ENCODE peak calls at places on chromosomes 6 and 20, in ten cellular contexts. Q is lower leg skin, V is IMR-90, P is uterus, F is GM12892, L is body of pancreas, I is H1, W is tibial nerve, M is adrenal gland, N is right lobe of liver. O is an unnamed sample.

GRCh38 chr6:35213161-35213823 is 464 bp upstream of the SCUBE3 start:
- DNase-seq in Q (no peak), V (no peak), P (no peak), F (no peak), L (no peak), I (no peak), W (no peak), M (no peak), N (peak; percentile 42), O (no peak)

GRCh38 chr20:41654884-41655283 is 36.7 kb upstream of the CHD6 start:
- DNase-seq in Q (no peak), V (peak; percentile 23), P (no peak), F (no peak), L (no peak), I (no peak), W (no peak), M (no peak), N (no peak), O (no peak)

GRCh38 chr6:126805861-126806260 is 312.6 kb upstream of the RSPO3 start:
- DNase-seq in Q (no peak), V (no peak), P (no peak), F (no peak), L (no peak), I (no peak), W (no peak), M (no peak), N (no peak), O (no peak)

GRCh38 chr20:16974080-16974854 is 226.1 kb downstream of the OTOR start:
- DNase-seq in Q (no peak), V (no peak), P (no peak), F (no peak), L (no peak), I (no peak), W (no peak), M (no peak), N (no peak), O (no peak)

GRCh38 chr6:122770835-122771601 is 8.5 kb upstream of the FABP7 start:
- DNase-seq in Q (no peak), V (no peak), P (no peak), F (no peak), L (peak; percentile 28), I (no peak), W (no peak), M (no peak), N (no peak), O (no peak)

GRCh38 chr20:59611286-59611685 is 6.9 kb downstream of the PHACTR3 start:
- DNase-seq in Q (no peak), V (no peak), P (no peak), F (no peak), L (peak; percentile 21), I (no peak), W (no peak), M (peak; percentile 63), N (no peak), O (no peak)

GRCh38 chr20:59123011-59123676 is 40.5 kb upstream of the ZNF831 start:
- DNase-seq in Q (no peak), V (no peak), P (no peak), F (no peak), L (no peak), I (no peak), W (no peak), M (no peak), N (no peak), O (no peak)

GRCh38 chr20:38935967-38936407 is 9.8 kb downstream of the FAM83D start:
- DNase-seq in Q (no peak), V (no peak), P (no peak), F (no peak), L (no peak), I (no peak), W (no peak), M (no peak), N (no peak), O (no peak)

GRCh38 chr6:69790629-69791028 is 6.2 kb downstream of the LMBRD1 start:
- DNase-seq in Q (no peak), V (no peak), P (no peak), F (no peak), L (no peak), I (no peak), W (no peak), M (no peak), N (no peak), O (no peak)

GRCh38 chr20:42093041-42093440 is 474.9 kb upstream of the CHD6 start:
- DNase-seq in Q (no peak), V (no peak), P (no peak), F (no peak), L (no peak), I (no peak), W (no peak), M (no peak), N (no peak), O (no peak)

GRCh38 chr20:44180814-44181213 is 6.2 kb downstream of the JPH2 start:
- DNase-seq in Q (no peak), V (peak; percentile 35), P (peak; percentile 61), F (no peak), L (no peak), I (no peak), W (no peak), M (no peak), N (no peak), O (no peak)
- TF ChIP-seq POLR2A in Q (no peak), V (no peak), P (peak; percentile 56), F (no peak), L (no peak), I (no peak), W (no peak), M (no peak), N (no peak), O (no peak)

DNA sequence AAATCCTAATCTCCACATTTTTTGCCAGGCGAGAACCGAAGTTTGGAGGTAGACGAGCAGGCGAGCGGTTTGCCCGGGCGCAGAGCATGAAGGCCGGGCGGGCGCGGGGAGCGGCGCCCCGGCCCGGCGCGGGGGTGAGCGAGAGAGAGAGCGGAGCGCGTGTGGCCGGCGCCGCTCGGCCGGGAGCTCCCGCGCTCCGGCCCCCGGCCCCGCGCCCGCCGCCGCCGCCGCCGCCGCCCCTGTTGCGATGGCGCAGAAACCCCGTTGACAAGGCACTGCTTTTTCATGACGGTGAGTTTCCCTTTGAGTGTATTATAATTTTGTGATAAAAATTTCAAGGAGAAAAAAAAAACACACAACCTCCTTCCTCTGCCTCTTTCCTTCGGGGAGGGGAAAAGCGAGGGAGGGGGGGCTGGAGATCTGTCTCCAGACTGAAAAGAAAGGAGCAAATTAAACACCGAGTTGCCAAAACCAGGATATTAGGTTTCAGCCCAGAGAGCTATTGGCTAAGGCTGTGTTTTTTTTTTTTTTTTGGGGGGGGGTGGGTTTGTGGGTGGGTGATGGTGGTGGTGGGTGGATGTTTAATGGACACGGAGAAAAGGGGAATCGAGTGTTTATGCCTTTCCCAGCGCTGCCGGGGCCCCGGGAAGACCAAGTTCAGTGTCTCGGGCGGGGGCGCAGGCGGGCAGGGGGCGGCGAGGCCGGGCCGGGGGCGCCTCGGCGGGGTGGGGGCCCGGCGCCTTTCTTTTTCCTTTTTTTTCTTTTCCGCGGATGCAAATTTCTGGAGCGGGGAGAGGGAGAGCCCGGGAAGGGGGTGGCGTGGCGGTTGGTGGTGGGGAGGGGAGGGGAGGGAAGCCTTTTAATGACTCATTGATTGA is at the start of gene BICRAL:
- DNase-seq in Q (peak; percentile 63), V (peak; percentile 83), P (peak; percentile 68), F (peak; percentile 36), L (peak; percentile 65), I (peak; percentile 79), W (peak; percentile 36), M (peak; percentile 74), N (peak; percentile 43), O (no peak)
- TF ChIP-seq POLR2A in Q (no peak), V (no peak), P (no peak), F (peak; percentile 27), L (no peak), I (peak; percentile 40), W (peak; percentile 9), M (peak; percentile 29), N (no peak), O (no peak)

GRCh38 chr6:109382576-109383437 is 540 bp upstream of the CD164 start:
- DNase-seq in Q (peak; percentile 91), V (peak; percentile 92), P (peak; percentile 92), F (peak; percentile 69), L (peak; percentile 92), I (peak; percentile 96), W (peak; percentile 89), M (peak; percentile 95), N (peak; percentile 93), O (peak; percentile 67)
- TF ChIP-seq POLR2A in Q (no peak), V (peak; percentile 47), P (peak; percentile 9), F (peak; percentile 43), L (peak; percentile 50), I (peak; percentile 79), W (peak; percentile 47), M (peak; percentile 75), N (peak; percentile 70), O (peak; percentile 41)

GRCh38 chr20:57709823-57710799 is at the start of gene PMEPA1:
- DNase-seq in Q (peak; percentile 90), V (peak; percentile 95), P (peak; percentile 96), F (peak; percentile 86), L (peak; percentile 96), I (peak; percentile 94), W (peak; percentile 87), M (peak; percentile 97), N (peak; percentile 87), O (peak; percentile 91)

GRCh38 chr20:57707320-57707719 is 2.5 kb downstream of the PMEPA1 start:
- DNase-seq in Q (no peak), V (no peak), P (no peak), F (no peak), L (no peak), I (no peak), W (no peak), M (no peak), N (no peak), O (no peak)

GRCh38 chr20:57708694-57709673 is 831 bp downstream of the PMEPA1 start:
- DNase-seq in Q (no peak), V (peak; percentile 19), P (peak; percentile 45), F (no peak), L (no peak), I (no peak), W (no peak), M (peak; percentile 78), N (no peak), O (no peak)

GRCh38 chr20:57705103-57705899 is 4.5 kb downstream of the PMEPA1 start:
- DNase-seq in Q (no peak), V (no peak), P (no peak), F (no peak), L (no peak), I (no peak), W (no peak), M (no peak), N (no peak), O (no peak)

DNA sequence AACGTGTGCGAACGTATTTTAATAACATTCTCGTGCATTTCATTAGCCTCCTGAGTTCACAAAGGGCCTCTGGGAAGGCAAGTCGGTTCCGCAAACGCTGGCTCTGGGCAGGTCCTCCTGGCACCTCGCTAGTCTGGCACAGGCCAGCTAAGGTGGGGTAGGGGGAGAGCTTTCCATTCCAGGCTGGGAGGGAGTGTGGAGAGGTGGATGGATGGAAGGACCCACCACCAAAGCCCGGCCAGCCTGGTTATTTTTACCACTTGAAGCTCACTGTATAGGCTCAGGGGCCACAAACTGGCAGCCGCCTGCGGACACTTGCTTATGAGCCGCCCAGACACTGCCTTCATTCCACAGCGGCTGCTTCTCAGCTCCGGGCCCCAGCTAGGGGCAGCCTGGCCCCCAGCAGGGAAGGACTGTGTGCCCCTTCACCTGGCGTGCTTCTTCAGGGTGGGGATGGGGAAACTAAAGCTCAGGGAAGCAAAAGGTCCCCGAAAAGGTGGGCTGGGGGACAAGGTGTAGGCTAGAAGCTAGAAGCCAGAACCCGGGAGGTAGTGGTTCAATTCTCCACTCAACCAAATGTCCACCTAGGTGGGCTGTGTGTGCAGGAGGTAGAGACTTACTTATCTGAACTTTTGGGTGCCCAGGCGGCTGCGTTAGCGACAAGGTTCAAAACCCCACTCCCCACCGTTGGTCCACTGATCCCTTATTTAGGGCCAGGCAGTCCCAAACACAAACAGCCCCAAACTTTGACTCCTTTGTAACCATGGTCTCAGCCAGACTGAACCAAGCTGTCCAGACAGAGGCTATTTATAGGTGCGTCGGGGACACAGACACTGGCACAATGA is 1.7 kb downstream of the PMEPA1 start:
- DNase-seq in Q (no peak), V (no peak), P (no peak), F (no peak), L (no peak), I (no peak), W (no peak), M (no peak), N (no peak), O (no peak)
- TF ChIP-seq POLR2A in Q (no peak), V (no peak), P (peak; percentile 22), F (no peak), L (no peak), I (no peak), W (no peak), M (no peak), N (no peak), O (no peak)

O was measured in GM12891.